ENCODE peak calls at places on chromosomes 12 and 14, in nine cellular contexts. One of them, this sample, is unnamed.

GRCh38 chr14:106269029-106269428 is 742.6 kb downstream of the TMEM121 start:
- DNase-seq in CD4-positive, alpha-beta T cell: no peak
- DNase-seq in foreskin fibroblast: no peak
- DNase-seq in ovary: no peak
- DNase-seq in neural crest cell: no peak
- DNase-seq in progenitor cell of endocrine pancreas: no peak
- DNase-seq in upper lobe of left lung: no peak
- DNase-seq in WTC11: no peak
- DNase-seq in fibroblast of villous mesenchyme: no peak
- DNase-seq in this sample: no peak

GRCh38 chr14:68178282-68178681 is 358.7 kb downstream of the RAD51B start:
- DNase-seq in CD4-positive, alpha-beta T cell: no peak
- DNase-seq in foreskin fibroblast: no peak
- DNase-seq in ovary: no peak
- DNase-seq in neural crest cell: no peak
- DNase-seq in progenitor cell of endocrine pancreas: no peak
- DNase-seq in upper lobe of left lung: no peak
- DNase-seq in WTC11: no peak
- DNase-seq in fibroblast of villous mesenchyme: no peak
- DNase-seq in this sample: no peak

GRCh38 chr12:94140556-94140955 is 7.8 kb upstream of the PLXNC1 start:
- DNase-seq in CD4-positive, alpha-beta T cell: peak
- DNase-seq in foreskin fibroblast: peak
- DNase-seq in ovary: no peak
- DNase-seq in neural crest cell: peak
- DNase-seq in progenitor cell of endocrine pancreas: no peak
- DNase-seq in upper lobe of left lung: peak
- DNase-seq in WTC11: peak
- DNase-seq in fibroblast of villous mesenchyme: peak
- DNase-seq in this sample: peak

GRCh38 chr14:52413729-52414453 is 99.8 kb downstream of the PTGER2 start:
- DNase-seq in CD4-positive, alpha-beta T cell: no peak
- DNase-seq in foreskin fibroblast: peak
- DNase-seq in ovary: no peak
- DNase-seq in neural crest cell: no peak
- DNase-seq in progenitor cell of endocrine pancreas: no peak
- DNase-seq in upper lobe of left lung: no peak
- DNase-seq in WTC11: no peak
- DNase-seq in fibroblast of villous mesenchyme: peak
- DNase-seq in this sample: no peak

GRCh38 chr14:105328678-105329390 is 14.3 kb downstream of the PACS2 start:
- DNase-seq in CD4-positive, alpha-beta T cell: no peak
- DNase-seq in foreskin fibroblast: no peak
- DNase-seq in ovary: no peak
- DNase-seq in neural crest cell: no peak
- DNase-seq in progenitor cell of endocrine pancreas: no peak
- DNase-seq in upper lobe of left lung: no peak
- DNase-seq in WTC11: no peak
- DNase-seq in fibroblast of villous mesenchyme: no peak
- DNase-seq in this sample: no peak

GRCh38 chr12:117165342-117165741 is 24.9 kb downstream of the FBXO21 start:
- DNase-seq in CD4-positive, alpha-beta T cell: no peak
- DNase-seq in foreskin fibroblast: no peak
- DNase-seq in ovary: no peak
- DNase-seq in neural crest cell: no peak
- DNase-seq in progenitor cell of endocrine pancreas: no peak
- DNase-seq in upper lobe of left lung: no peak
- DNase-seq in WTC11: no peak
- DNase-seq in fibroblast of villous mesenchyme: no peak
- DNase-seq in this sample: no peak

GRCh38 chr12:12265571-12266388 is 1.1 kb downstream of the LRP6 start:
- DNase-seq in CD4-positive, alpha-beta T cell: no peak
- DNase-seq in foreskin fibroblast: peak
- DNase-seq in ovary: no peak
- DNase-seq in neural crest cell: no peak
- DNase-seq in progenitor cell of endocrine pancreas: no peak
- DNase-seq in upper lobe of left lung: no peak
- DNase-seq in WTC11: no peak
- DNase-seq in fibroblast of villous mesenchyme: peak
- DNase-seq in this sample: no peak

GRCh38 chr12:42128327-42128726 is 16.3 kb downstream of the GXYLT1 start:
- DNase-seq in CD4-positive, alpha-beta T cell: no peak
- DNase-seq in foreskin fibroblast: peak
- DNase-seq in ovary: no peak
- DNase-seq in neural crest cell: no peak
- DNase-seq in progenitor cell of endocrine pancreas: no peak
- DNase-seq in upper lobe of left lung: no peak
- DNase-seq in WTC11: no peak
- DNase-seq in fibroblast of villous mesenchyme: peak
- DNase-seq in this sample: no peak

GRCh38 chr12:16939871-16940306 is 333.9 kb upstream of the LMO3 start:
- DNase-seq in CD4-positive, alpha-beta T cell: no peak
- DNase-seq in foreskin fibroblast: no peak
- DNase-seq in ovary: no peak
- DNase-seq in neural crest cell: peak
- DNase-seq in progenitor cell of endocrine pancreas: no peak
- DNase-seq in upper lobe of left lung: no peak
- DNase-seq in WTC11: peak
- DNase-seq in fibroblast of villous mesenchyme: peak
- DNase-seq in this sample: peak

GRCh38 chr12:19186722-19187661 is 57.5 kb downstream of the PLEKHA5 start:
- DNase-seq in CD4-positive, alpha-beta T cell: no peak
- DNase-seq in foreskin fibroblast: peak
- DNase-seq in ovary: no peak
- DNase-seq in neural crest cell: no peak
- DNase-seq in progenitor cell of endocrine pancreas: no peak
- DNase-seq in upper lobe of left lung: no peak
- DNase-seq in WTC11: no peak
- DNase-seq in fibroblast of villous mesenchyme: peak
- DNase-seq in this sample: no peak

GRCh38 chr14:90408713-90409112 is 11.9 kb downstream of the CALM1 start:
- DNase-seq in CD4-positive, alpha-beta T cell: no peak
- DNase-seq in foreskin fibroblast: peak
- DNase-seq in ovary: no peak
- DNase-seq in neural crest cell: no peak
- DNase-seq in progenitor cell of endocrine pancreas: no peak
- DNase-seq in upper lobe of left lung: no peak
- DNase-seq in WTC11: no peak
- DNase-seq in fibroblast of villous mesenchyme: no peak
- DNase-seq in this sample: no peak

GRCh38 chr12:80186727-80187217 is 87.4 kb downstream of the OTOGL start:
- DNase-seq in CD4-positive, alpha-beta T cell: no peak
- DNase-seq in foreskin fibroblast: peak
- DNase-seq in ovary: peak
- DNase-seq in neural crest cell: peak
- DNase-seq in progenitor cell of endocrine pancreas: no peak
- DNase-seq in upper lobe of left lung: no peak
- DNase-seq in WTC11: peak
- DNase-seq in fibroblast of villous mesenchyme: peak
- DNase-seq in this sample: peak

GRCh38 chr14:76763362-76764041 is 2.2 kb downstream of the VASH1 start:
- DNase-seq in CD4-positive, alpha-beta T cell: no peak
- DNase-seq in foreskin fibroblast: no peak
- DNase-seq in ovary: no peak
- DNase-seq in neural crest cell: no peak
- DNase-seq in progenitor cell of endocrine pancreas: no peak
- DNase-seq in upper lobe of left lung: no peak
- DNase-seq in WTC11: no peak
- DNase-seq in fibroblast of villous mesenchyme: no peak
- DNase-seq in this sample: no peak

GRCh38 chr12:31797230-31797872 is 68.5 kb upstream of the AMN1 start:
- DNase-seq in CD4-positive, alpha-beta T cell: no peak
- DNase-seq in foreskin fibroblast: no peak
- DNase-seq in ovary: no peak
- DNase-seq in neural crest cell: no peak
- DNase-seq in progenitor cell of endocrine pancreas: no peak
- DNase-seq in upper lobe of left lung: no peak
- DNase-seq in WTC11: no peak
- DNase-seq in fibroblast of villous mesenchyme: no peak
- DNase-seq in this sample: no peak

GRCh38 chr14:21245813-21246212 is 23.4 kb downstream of the HNRNPC start:
- DNase-seq in CD4-positive, alpha-beta T cell: no peak
- DNase-seq in foreskin fibroblast: no peak
- DNase-seq in ovary: no peak
- DNase-seq in neural crest cell: no peak
- DNase-seq in progenitor cell of endocrine pancreas: no peak
- DNase-seq in upper lobe of left lung: no peak
- DNase-seq in WTC11: no peak
- DNase-seq in fibroblast of villous mesenchyme: no peak
- DNase-seq in this sample: no peak

GRCh38 chr14:45212231-45212630 is 40.8 kb downstream of the MIS18BP1 start:
- DNase-seq in CD4-positive, alpha-beta T cell: no peak
- DNase-seq in foreskin fibroblast: no peak
- DNase-seq in ovary: no peak
- DNase-seq in neural crest cell: no peak
- DNase-seq in progenitor cell of endocrine pancreas: no peak
- DNase-seq in upper lobe of left lung: no peak
- DNase-seq in WTC11: peak
- DNase-seq in fibroblast of villous mesenchyme: no peak
- DNase-seq in this sample: no peak

GRCh38 chr14:33081259-33081658 is 142.6 kb downstream of the NPAS3 start:
- DNase-seq in CD4-positive, alpha-beta T cell: no peak
- DNase-seq in foreskin fibroblast: no peak
- DNase-seq in ovary: no peak
- DNase-seq in neural crest cell: no peak
- DNase-seq in progenitor cell of endocrine pancreas: no peak
- DNase-seq in upper lobe of left lung: no peak
- DNase-seq in WTC11: no peak
- DNase-seq in fibroblast of villous mesenchyme: no peak
- DNase-seq in this sample: no peak

GRCh38 chr12:76871751-76872150 is 7.1 kb downstream of the CSRP2 start:
- DNase-seq in CD4-positive, alpha-beta T cell: no peak
- DNase-seq in foreskin fibroblast: no peak
- DNase-seq in ovary: no peak
- DNase-seq in neural crest cell: no peak
- DNase-seq in progenitor cell of endocrine pancreas: no peak
- DNase-seq in upper lobe of left lung: no peak
- DNase-seq in WTC11: no peak
- DNase-seq in fibroblast of villous mesenchyme: no peak
- DNase-seq in this sample: no peak

GRCh38 chr12:120534703-120535655 is 823 bp downstream of the RNF10 start:
- DNase-seq in CD4-positive, alpha-beta T cell: peak
- DNase-seq in foreskin fibroblast: peak
- DNase-seq in ovary: peak
- DNase-seq in neural crest cell: peak
- DNase-seq in progenitor cell of endocrine pancreas: peak
- DNase-seq in upper lobe of left lung: no peak
- DNase-seq in WTC11: peak
- DNase-seq in fibroblast of villous mesenchyme: peak
- DNase-seq in this sample: peak

DNA sequence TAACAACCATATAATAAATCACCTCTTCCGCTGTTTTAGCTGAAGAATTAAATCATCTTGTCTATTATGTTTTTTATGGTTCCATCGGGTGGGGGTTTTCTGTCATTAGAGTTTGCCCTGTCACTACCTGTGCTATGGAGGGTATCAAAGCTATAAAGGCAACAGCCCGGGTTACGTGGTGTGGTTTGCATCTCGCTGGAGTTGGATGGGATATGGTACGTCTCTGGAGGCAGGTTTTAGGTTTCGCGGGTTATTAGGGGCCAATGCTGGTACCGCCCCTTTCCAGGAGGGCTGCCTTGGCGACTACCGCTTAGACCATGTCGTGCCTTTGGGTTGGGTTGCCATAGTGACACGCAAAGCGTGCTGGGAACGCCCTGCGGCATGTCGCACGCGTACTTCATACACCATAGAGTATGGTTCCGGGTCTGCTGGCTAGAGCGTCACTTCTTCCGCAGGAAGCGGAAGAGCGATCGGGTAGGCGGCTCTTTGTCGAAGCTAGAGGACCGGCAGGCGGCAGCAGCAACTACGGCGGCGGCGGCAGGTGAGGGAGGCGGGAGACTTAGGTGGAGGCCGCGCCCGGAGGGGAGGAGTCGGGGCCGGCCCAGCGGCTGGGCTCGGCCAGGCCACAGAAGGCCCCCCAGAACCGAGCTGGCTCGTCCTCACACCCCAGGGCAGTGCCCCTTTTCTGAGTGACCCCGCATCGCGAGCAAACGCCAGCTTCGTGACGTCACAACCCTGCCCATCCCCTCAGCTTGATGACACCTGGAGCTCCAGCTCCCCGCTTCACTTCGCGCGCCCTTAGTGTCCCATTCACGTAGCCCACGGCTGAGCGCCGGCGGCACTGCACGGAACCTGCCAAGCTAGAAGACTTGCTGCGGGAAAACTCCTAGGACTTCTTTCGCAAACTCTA is at the start of gene ZC3H10:
- DNase-seq in CD4-positive, alpha-beta T cell: peak
- DNase-seq in foreskin fibroblast: peak
- DNase-seq in ovary: peak
- DNase-seq in neural crest cell: peak
- DNase-seq in progenitor cell of endocrine pancreas: peak
- DNase-seq in upper lobe of left lung: peak
- DNase-seq in WTC11: peak
- DNase-seq in fibroblast of villous mesenchyme: peak
- DNase-seq in this sample: peak
- TF ChIP-seq CTCF in CD4-positive, alpha-beta T cell: peak
- TF ChIP-seq CTCF in foreskin fibroblast: peak
- TF ChIP-seq CTCF in ovary: peak
- TF ChIP-seq CTCF in neural crest cell: peak
- TF ChIP-seq CTCF in progenitor cell of endocrine pancreas: peak
- TF ChIP-seq CTCF in upper lobe of left lung: peak
- TF ChIP-seq CTCF in WTC11: no peak
- TF ChIP-seq CTCF in fibroblast of villous mesenchyme: peak
- TF ChIP-seq CTCF in this sample: no peak

GRCh38 chr12:123388948-123389559 is 5.1 kb downstream of the KMT5A start:
- DNase-seq in CD4-positive, alpha-beta T cell: no peak
- DNase-seq in foreskin fibroblast: no peak
- DNase-seq in ovary: no peak
- DNase-seq in neural crest cell: no peak
- DNase-seq in progenitor cell of endocrine pancreas: peak
- DNase-seq in upper lobe of left lung: peak
- DNase-seq in WTC11: no peak
- DNase-seq in fibroblast of villous mesenchyme: no peak
- DNase-seq in this sample: no peak
- TF ChIP-seq CTCF in CD4-positive, alpha-beta T cell: no peak
- TF ChIP-seq CTCF in foreskin fibroblast: no peak
- TF ChIP-seq CTCF in ovary: no peak
- TF ChIP-seq CTCF in neural crest cell: no peak
- TF ChIP-seq CTCF in progenitor cell of endocrine pancreas: no peak
- TF ChIP-seq CTCF in upper lobe of left lung: no peak
- TF ChIP-seq CTCF in WTC11: no peak
- TF ChIP-seq CTCF in fibroblast of villous mesenchyme: no peak
- TF ChIP-seq CTCF in this sample: no peak

GRCh38 chr12:101415228-101415627 is 7.7 kb upstream of the ARL1 start:
- DNase-seq in CD4-positive, alpha-beta T cell: no peak
- DNase-seq in foreskin fibroblast: no peak
- DNase-seq in ovary: no peak
- DNase-seq in neural crest cell: no peak
- DNase-seq in progenitor cell of endocrine pancreas: no peak
- DNase-seq in upper lobe of left lung: no peak
- DNase-seq in WTC11: no peak
- DNase-seq in fibroblast of villous mesenchyme: no peak
- DNase-seq in this sample: no peak

GRCh38 chr12:101414533-101415119 is 7.1 kb upstream of the ARL1 start:
- DNase-seq in CD4-positive, alpha-beta T cell: no peak
- DNase-seq in foreskin fibroblast: peak
- DNase-seq in ovary: peak
- DNase-seq in neural crest cell: peak
- DNase-seq in progenitor cell of endocrine pancreas: no peak
- DNase-seq in upper lobe of left lung: no peak
- DNase-seq in WTC11: peak
- DNase-seq in fibroblast of villous mesenchyme: peak
- DNase-seq in this sample: peak
- TF ChIP-seq CTCF in CD4-positive, alpha-beta T cell: peak
- TF ChIP-seq CTCF in foreskin fibroblast: peak
- TF ChIP-seq CTCF in ovary: peak
- TF ChIP-seq CTCF in neural crest cell: peak
- TF ChIP-seq CTCF in progenitor cell of endocrine pancreas: peak
- TF ChIP-seq CTCF in upper lobe of left lung: peak
- TF ChIP-seq CTCF in WTC11: peak
- TF ChIP-seq CTCF in fibroblast of villous mesenchyme: peak
- TF ChIP-seq CTCF in this sample: peak

GRCh38 chr14:73634333-73634833 is 10.4 kb upstream of the DNAL1 start:
- DNase-seq in CD4-positive, alpha-beta T cell: no peak
- DNase-seq in foreskin fibroblast: peak
- DNase-seq in ovary: peak
- DNase-seq in neural crest cell: peak
- DNase-seq in progenitor cell of endocrine pancreas: peak
- DNase-seq in upper lobe of left lung: peak
- DNase-seq in WTC11: peak
- DNase-seq in fibroblast of villous mesenchyme: no peak
- DNase-seq in this sample: peak
- TF ChIP-seq CTCF in CD4-positive, alpha-beta T cell: no peak
- TF ChIP-seq CTCF in foreskin fibroblast: no peak
- TF ChIP-seq CTCF in ovary: no peak
- TF ChIP-seq CTCF in neural crest cell: peak
- TF ChIP-seq CTCF in progenitor cell of endocrine pancreas: peak
- TF ChIP-seq CTCF in upper lobe of left lung: peak
- TF ChIP-seq CTCF in WTC11: no peak
- TF ChIP-seq CTCF in fibroblast of villous mesenchyme: peak
- TF ChIP-seq CTCF in this sample: no peak